ENCODE peak calls at places on chromosomes 16 and 17, in six cellular contexts. K, D, T, X, A and H are unnamed samples.

GRCh38 chr16:35398208-35398607 is 1938.8 kb downstream of the TP53TG3F start:
- DNase-seq in K (peak; percentile 43), D (no peak), T (no peak), X (no peak), A (no peak), H (no peak)

GRCh38 chr17:2751482-2751881 is 2.0 kb upstream of the CCDC92B start:
- DNase-seq in K (no peak), D (no peak), T (no peak), X (no peak), A (no peak), H (no peak)

GRCh38 chr16:73124665-73125064 is 76.7 kb upstream of the ZFHX3 start:
- DNase-seq in K (no peak), D (no peak), T (no peak), X (no peak), A (no peak), H (no peak)

GRCh38 chr17:78197147-78197830 is 10.1 kb downstream of the AFMID start:
- DNase-seq in K (no peak), D (no peak), T (no peak), X (no peak), A (no peak), H (no peak)

GRCh38 chr16:26787924-26788323 is 278.8 kb upstream of the C16orf82 start:
- DNase-seq in K (no peak), D (no peak), T (no peak), X (no peak), A (no peak), H (no peak)

GRCh38 chr17:61400786-61401279 is 1.2 kb downstream of the TBX2 start:
- DNase-seq in K (no peak), D (no peak), T (no peak), X (no peak), A (no peak), H (no peak)

GRCh38 chr17:65027305-65027704 is 29.2 kb downstream of the GNA13 start:
- DNase-seq in K (peak; percentile 72), D (peak; percentile 85), T (no peak), X (peak; percentile 62), A (no peak), H (no peak)

GRCh38 chr16:81174644-81175324 is 63.7 kb upstream of the BCO1 start:
- DNase-seq in K (no peak), D (peak; percentile 56), T (no peak), X (peak; percentile 9), A (no peak), H (no peak)

GRCh38 chr16:89924925-89925307 is 1.8 kb downstream of the TUBB3 start:
- DNase-seq in K (no peak), D (no peak), T (no peak), X (no peak), A (no peak), H (no peak)

GRCh38 chr16:28883221-28883996 is 5.1 kb downstream of the ATP2A1 start:
- DNase-seq in K (no peak), D (no peak), T (no peak), X (no peak), A (no peak), H (no peak)

GRCh38 chr17:16432017-16432416 is 16.6 kb downstream of the TRPV2 start:
- DNase-seq in K (no peak), D (no peak), T (no peak), X (no peak), A (no peak), H (no peak)

GRCh38 chr17:81480140-81480917 is 32.3 kb downstream of the ACTG1 start:
- DNase-seq in K (peak; percentile 78), D (peak; percentile 22), T (no peak), X (no peak), A (no peak), H (no peak)

GRCh38 chr17:82814834-82815233 is 25.0 kb downstream of the ZNF750 start:
- DNase-seq in K (no peak), D (no peak), T (no peak), X (no peak), A (no peak), H (no peak)

GRCh38 chr17:30068465-30068864 is 48.2 kb upstream of the NSRP1 start:
- DNase-seq in K (no peak), D (no peak), T (no peak), X (no peak), A (no peak), H (no peak)

GRCh38 chr16:69513180-69513966 is 52.4 kb upstream of the NFAT5 start:
- DNase-seq in K (peak; percentile 45), D (peak; percentile 24), T (no peak), X (no peak), A (no peak), H (no peak)

GRCh38 chr17:75250009-75250471 is 11.4 kb downstream of the GGA3 start:
- DNase-seq in K (peak; percentile 81), D (peak; percentile 67), T (no peak), X (peak; percentile 71), A (peak; percentile 62), H (no peak)

GRCh38 chr17:17503566-17504130 is 7.5 kb upstream of the RASD1 start:
- DNase-seq in K (no peak), D (no peak), T (no peak), X (no peak), A (no peak), H (no peak)

GRCh38 chr16:87463722-87464690 is 28.8 kb downstream of the ZCCHC14 start:
- DNase-seq in K (no peak), D (peak; percentile 88), T (no peak), X (peak; percentile 74), A (no peak), H (no peak)

GRCh38 chr16:26777821-26778220 is 288.9 kb upstream of the C16orf82 start:
- DNase-seq in K (no peak), D (no peak), T (no peak), X (no peak), A (no peak), H (no peak)

GRCh38 chr16:29148867-29149272 is 164.0 kb downstream of the LAT start:
- DNase-seq in K (no peak), D (no peak), T (no peak), X (no peak), A (no peak), H (no peak)

GRCh38 chr17:44308865-44309264 is 464 bp downstream of the RUNDC3A start:
- DNase-seq in K (no peak), D (no peak), T (no peak), X (no peak), A (no peak), H (no peak)

GRCh38 chr17:78557598-78558039 is 19.6 kb downstream of the DNAH17 start:
- DNase-seq in K (peak; percentile 53), D (peak; percentile 69), T (no peak), X (peak; percentile 43), A (no peak), H (no peak)